ENCODE peak calls at places on chromosome 2, in ten cellular contexts. D, B, L, G, I, J, A, X, V and H are unnamed samples.

GRCh38 chr2:68715353-68716041 is 19.1 kb upstream of the ARHGAP25 start:
- DNase-seq in A (peak; percentile 74), J (peak; percentile 38), L (peak; percentile 69), D (peak; percentile 66), V (no peak), X (peak; percentile 39), B (peak; percentile 38), I (peak; percentile 83), G (no peak), H (peak; percentile 72)

GRCh38 chr2:42567389-42567788 is 1.0 kb upstream of the MTA3 start:
- DNase-seq in I (no peak), B (peak; percentile 81), G (no peak), X (no peak), L (no peak), J (no peak), A (no peak), D (no peak), V (no peak), H (no peak)

GRCh38 chr2:207905546-207905945 is 119.8 kb downstream of the PLEKHM3 start:
- DNase-seq in L (no peak), V (no peak), D (no peak), J (no peak), A (no peak), B (no peak), X (no peak), I (no peak), G (no peak), H (no peak)

GRCh38 chr2:16262516-16263178 is 322.3 kb downstream of the MYCN start:
- DNase-seq in L (no peak), I (no peak), B (no peak), J (no peak), X (no peak), V (no peak), G (no peak), A (no peak), D (no peak), H (no peak)

GRCh38 chr2:26052731-26053130 is 18.8 kb downstream of the RAB10 start:
- DNase-seq in L (no peak), X (no peak), B (no peak), G (no peak), V (no peak), J (no peak), A (no peak), D (no peak), I (no peak), H (no peak)

GRCh38 chr2:224147174-224147573 is 108.1 kb upstream of the SERPINE2 start:
- DNase-seq in A (no peak), G (no peak), B (peak; percentile 30), J (no peak), V (no peak), X (no peak), D (peak; percentile 65), L (no peak), I (no peak), H (no peak)

GRCh38 chr2:75515584-75516368 is 45.0 kb downstream of the EVA1A start:
- DNase-seq in A (no peak), X (no peak), J (no peak), D (no peak), V (no peak), G (no peak), I (no peak), L (no peak), B (no peak), H (no peak)

GRCh38 chr2:13504808-13505207 is 788.1 kb downstream of the TRIB2 start:
- DNase-seq in V (no peak), L (no peak), X (no peak), G (no peak), B (no peak), J (no peak), I (no peak), A (no peak), D (no peak), H (no peak)

GRCh38 chr2:10868465-10869314 is 43.0 kb upstream of the KCNF1 start:
- DNase-seq in V (peak; percentile 74), I (no peak), X (no peak), J (no peak), G (no peak), L (no peak), A (no peak), D (no peak), B (peak; percentile 64), H (no peak)

GRCh38 chr2:8346238-8346637 is 335.6 kb upstream of the ID2 start:
- DNase-seq in I (no peak), L (no peak), B (no peak), A (no peak), G (no peak), J (peak; percentile 28), X (no peak), D (no peak), V (no peak), H (no peak)
- H3K4me3 ChIP-seq in I (no peak overlapping the region), L (no peak overlapping the region), B (no peak overlapping the region), A (no peak overlapping the region), G (no peak overlapping the region), J (no peak overlapping the region), X (no peak overlapping the region), D (no peak overlapping the region), V (no peak overlapping the region), H (no peak overlapping the region)

GRCh38 chr2:239598732-239599090 is 197.9 kb upstream of the HDAC4 start:
- DNase-seq in I (peak; percentile 57), L (no peak), V (no peak), B (no peak), A (no peak), G (no peak), X (no peak), D (no peak), J (no peak), H (peak; percentile 31)
- H3K27me3 ChIP-seq in I (peaks cover 2% of the 10 kb centered on the region), L (no peaks in the 10 kb centered on the region), V (no peaks in the 10 kb centered on the region), B (no peaks in the 10 kb centered on the region), A (no peaks in the 10 kb centered on the region), G (no peaks in the 10 kb centered on the region), X (no peaks in the 10 kb centered on the region), D (no peaks in the 10 kb centered on the region), J (no peaks in the 10 kb centered on the region), H (no peaks in the 10 kb centered on the region)

GRCh38 chr2:120299024-120299423 is 46.4 kb downstream of the RALB start:
- DNase-seq in D (no peak), I (no peak), B (no peak), L (no peak), G (no peak), X (no peak), A (no peak), V (no peak), J (no peak), H (no peak)
- H3K36me3 ChIP-seq in D (no peaks in the 10 kb centered on the region), I (peaks cover 22% of the 10 kb centered on the region), B (peaks cover 7% of the 10 kb centered on the region), L (peaks cover 12% of the 10 kb centered on the region), G (peaks cover 21% of the 10 kb centered on the region), X (no peaks in the 10 kb centered on the region), A (no peaks in the 10 kb centered on the region), V (peaks cover 34% of the 10 kb centered on the region), J (no peaks in the 10 kb centered on the region), H (no peaks in the 10 kb centered on the region)

DNA sequence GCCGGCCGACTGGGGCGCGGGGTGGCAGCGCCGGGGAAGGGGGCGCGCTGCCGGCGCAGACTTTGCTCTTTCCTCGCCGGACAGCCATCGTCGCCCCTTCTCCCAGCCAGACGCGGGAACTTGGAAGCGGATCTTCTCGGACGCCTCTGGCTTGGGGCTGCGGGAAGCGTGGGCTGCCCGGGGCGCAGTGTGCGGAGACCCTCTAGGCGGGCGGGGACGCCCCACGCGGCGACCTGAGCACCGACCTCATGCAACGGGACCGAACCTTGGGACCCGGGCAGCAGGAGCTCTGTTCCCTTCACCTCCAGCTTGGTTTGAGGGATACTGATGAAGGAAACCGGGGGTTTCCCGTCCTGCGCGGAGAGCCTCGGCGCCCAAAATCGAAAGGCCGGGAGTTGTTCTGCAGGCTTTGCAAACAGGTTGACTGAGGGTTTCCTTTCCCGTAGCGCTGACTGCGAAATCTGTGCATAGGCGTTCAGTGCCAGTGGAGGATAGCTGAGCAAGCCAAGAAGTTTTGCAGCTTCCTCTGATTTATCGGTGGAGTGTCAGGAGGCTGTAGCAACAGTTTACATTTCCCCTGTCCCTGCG is 485 bp downstream of the THSD7B start:
- DNase-seq in B (no peak), J (no peak), V (no peak), L (no peak), A (no peak), I (no peak), G (no peak), X (no peak), D (no peak), H (peak; percentile 64)
- H3K4me3 ChIP-seq in B (no peak overlapping the region), J (no peak overlapping the region), V (peak overlapping the region; percentile 31), L (peak overlapping the region; percentile 52), A (peak overlapping the region; percentile 68), I (peak overlapping the region; percentile 23), G (peak overlapping the region; percentile 7), X (no peak overlapping the region), D (peak overlapping the region; percentile 11), H (peak overlapping the region; percentile 53)

GRCh38 chr2:118860506-118860905 is 13.1 kb upstream of the EN1 start:
- DNase-seq in B (no peak), I (no peak), X (no peak), V (no peak), L (no peak), G (no peak), D (no peak), J (no peak), A (no peak), H (peak; percentile 26)

GRCh38 chr2:118859157-118859770 is 11.8 kb upstream of the EN1 start:
- DNase-seq in A (no peak), X (no peak), I (peak; percentile 71), L (no peak), D (no peak), J (no peak), G (no peak), B (no peak), V (no peak), H (peak; percentile 66)

GRCh38 chr2:118864207-118864606 is 16.8 kb upstream of the EN1 start:
- DNase-seq in G (no peak), I (no peak), B (no peak), V (no peak), D (no peak), A (no peak), J (no peak), X (no peak), L (no peak), H (peak; percentile 2)

GRCh38 chr2:118861242-118861641 is 13.8 kb upstream of the EN1 start:
- DNase-seq in L (no peak), V (no peak), I (no peak), X (no peak), D (no peak), G (no peak), A (no peak), J (no peak), B (no peak), H (no peak)

DNA sequence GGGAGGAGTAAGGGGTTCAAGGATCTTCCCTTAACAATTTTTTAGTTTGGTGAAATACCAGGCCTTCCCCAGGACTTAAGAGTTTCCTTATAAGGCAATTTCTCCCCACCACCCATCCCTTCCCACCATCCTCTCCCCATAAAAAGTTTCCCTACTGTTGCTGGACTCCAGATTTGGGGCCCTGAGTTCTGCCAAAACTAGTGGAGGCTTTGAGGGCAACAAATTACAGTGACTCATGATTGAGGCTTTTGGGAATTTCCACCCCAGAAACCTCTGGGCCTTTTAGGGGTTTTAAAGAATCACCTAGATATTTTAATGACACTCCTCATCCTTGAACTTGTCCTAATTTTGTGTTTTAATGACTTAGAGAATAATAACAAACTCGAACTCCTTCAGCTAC is 14.3 kb upstream of the EN1 start:
- DNase-seq in G (no peak), J (no peak), X (no peak), L (no peak), D (no peak), V (no peak), B (no peak), A (no peak), I (no peak), H (no peak)
- H3K27me3 ChIP-seq in G (peaks cover 44% of the 10 kb centered on the region), J (peaks cover 11% of the 10 kb centered on the region), X (peaks cover 9% of the 10 kb centered on the region), L (peaks cover 30% of the 10 kb centered on the region), D (peaks cover 38% of the 10 kb centered on the region), V (peaks cover 24% of the 10 kb centered on the region), B (peaks cover 51% of the 10 kb centered on the region), A (peaks cover 45% of the 10 kb centered on the region), I (peaks cover 79% of the 10 kb centered on the region), H (peaks cover 53% of the 10 kb centered on the region)